ENCODE peak calls at places on chromosomes 1 and 21, in six cellular contexts. W is neural progenitor cell; U is CD8-positive, alpha-beta T cell; C is OCI-LY7; L is SK-N-SH; Q is uterus. N is an unnamed sample.

GRCh38 chr1:79283451-79283850 is 276.9 kb upstream of the ADGRL4 start:
- DNase-seq in C (no peak), W (no peak), L (no peak), Q (no peak), U (no peak), N (no peak)

GRCh38 chr1:43991476-43992231 is at the start of gene CCDC24:
- DNase-seq in C (peak), L (peak), U (peak), Q (peak), W (peak), N (peak)

GRCh38 chr1:214234635-214235025 is 46.3 kb upstream of the SMYD2 start:
- DNase-seq in U (no peak), C (no peak), L (no peak), W (no peak), Q (no peak), N (no peak)

GRCh38 chr1:67741121-67741520 is 56.1 kb downstream of the GADD45A start:
- DNase-seq in C (no peak), U (no peak), L (no peak), W (no peak), Q (no peak), N (no peak)

GRCh38 chr1:184953600-184954219 is 20.6 kb downstream of the NIBAN1 start:
- DNase-seq in U (no peak), C (no peak), L (no peak), Q (no peak), W (no peak), N (no peak)

GRCh38 chr1:156475568-156476500 is 24.7 kb downstream of the MEF2D start:
- DNase-seq in Q (peak), C (no peak), U (no peak), W (no peak), L (no peak), N (peak)

GRCh38 chr1:32052887-32053286 is 19.9 kb upstream of the TMEM39B start:
- DNase-seq in C (no peak), Q (no peak), L (no peak), W (no peak), U (no peak), N (no peak)

GRCh38 chr1:56834137-56834900 is 15.1 kb upstream of the FYB2 start:
- DNase-seq in Q (no peak), U (no peak), L (no peak), W (no peak), C (no peak), N (no peak)

GRCh38 chr1:19377812-19378718 is 65.9 kb downstream of the SLC66A1 start:
- DNase-seq in Q (no peak), C (no peak), L (no peak), W (no peak), U (no peak), N (no peak)

GRCh38 chr21:44920694-44921604 is at the start of gene ITGB2:
- DNase-seq in U (peak), C (peak), Q (no peak), W (no peak), L (no peak), N (no peak)

GRCh38 chr1:1893291-1893985 is 2.6 kb upstream of the GNB1 start:
- DNase-seq in L (no peak), Q (no peak), W (no peak), U (no peak), C (no peak), N (no peak)

GRCh38 chr1:179077396-179077795 is 4.5 kb upstream of the TOR3A start:
- DNase-seq in W (no peak), Q (no peak), L (no peak), U (no peak), C (no peak), N (no peak)

GRCh38 chr21:20404915-20405314 is 593.3 kb upstream of the NCAM2 start:
- DNase-seq in W (peak), L (no peak), Q (no peak), U (no peak), C (no peak), N (no peak)

GRCh38 chr1:198228925-198229324 is 72.1 kb downstream of the NEK7 start:
- DNase-seq in L (no peak), Q (no peak), C (no peak), W (no peak), U (no peak), N (no peak)

GRCh38 chr1:9628541-9629444 is 22.7 kb upstream of the PIK3CD start:
- DNase-seq in W (no peak), U (peak), C (peak), L (no peak), Q (no peak), N (no peak)

GRCh38 chr21:36704958-36705678 is 6.2 kb downstream of the SIM2 start:
- DNase-seq in U (no peak), W (peak), Q (no peak), L (no peak), C (no peak), N (no peak)

GRCh38 chr1:43077273-43077672 is 94.8 kb downstream of the EBNA1BP2 start:
- DNase-seq in Q (no peak), W (peak), C (no peak), L (no peak), U (no peak), N (no peak)

GRCh38 chr1:118093017-118093416 is 92.0 kb downstream of the SPAG17 start:
- DNase-seq in L (no peak), U (no peak), Q (no peak), W (no peak), C (no peak), N (no peak)

GRCh38 chr1:218297867-218298266 is 12.8 kb downstream of the RRP15 start:
- DNase-seq in W (no peak), Q (no peak), L (no peak), U (no peak), C (no peak), N (no peak)

GRCh38 chr1:35320937-35321336 is 52.4 kb downstream of the ZMYM4 start:
- DNase-seq in Q (no peak), L (no peak), C (no peak), U (no peak), W (no peak), N (no peak)

GRCh38 chr1:210731597-210731996 is 402.4 kb downstream of the KCNH1 start:
- DNase-seq in U (no peak), W (no peak), Q (no peak), C (no peak), L (no peak), N (no peak)

GRCh38 chr1:10424034-10424433 is 6.2 kb upstream of the CENPS start:
- DNase-seq in W (no peak), L (peak), Q (no peak), U (no peak), C (no peak), N (no peak)

GRCh38 chr1:109370712-109371270 is 26.9 kb downstream of the SORT1 start:
- DNase-seq in Q (no peak), L (no peak), C (no peak), U (no peak), W (no peak), N (no peak)

GRCh38 chr1:246153796-246154212 is 353.3 kb downstream of the SMYD3 start:
- DNase-seq in L (no peak), Q (no peak), U (no peak), W (no peak), C (no peak), N (no peak)

GRCh38 chr1:107687846-107688753 is 276.9 kb downstream of the VAV3 start:
- DNase-seq in L (no peak), W (no peak), U (no peak), C (no peak), Q (no peak), N (no peak)

GRCh38 chr1:224700915-224701531 is 84.9 kb downstream of the CNIH3 start:
- DNase-seq in U (no peak), Q (no peak), L (peak), C (peak), W (peak), N (no peak)

GRCh38 chr1:183633676-183634343 is 1.8 kb downstream of the ARPC5 start:
- DNase-seq in L (peak), Q (peak), W (peak), C (peak), U (peak), N (no peak)

GRCh38 chr1:1780598-1781525 is 2.6 kb upstream of the NADK start:
- DNase-seq in U (no peak), Q (no peak), L (peak), C (peak), W (no peak), N (no peak)

GRCh38 chr1:224182057-224182865 is 779 bp upstream of the DEGS1 start:
- DNase-seq in U (peak), L (no peak), W (no peak), C (peak), Q (no peak), N (no peak)

GRCh38 chr21:45877821-45878469 is 103.6 kb upstream of the COL6A1 start:
- DNase-seq in L (peak), W (no peak), Q (no peak), U (no peak), C (no peak), N (no peak)

GRCh38 chr1:181151378-181152326 is 63.2 kb downstream of the IER5 start:
- DNase-seq in Q (no peak), C (no peak), L (peak), W (no peak), U (no peak), N (no peak)

GRCh38 chr1:172599912-172600311 is 59.0 kb upstream of the FASLG start:
- DNase-seq in L (no peak), W (no peak), Q (no peak), C (no peak), U (no peak), N (no peak)

GRCh38 chr1:209689484-209689883 is 14.3 kb downstream of the G0S2 start:
- DNase-seq in W (no peak), C (no peak), Q (no peak), L (no peak), U (no peak), N (no peak)

GRCh38 chr1:209686319-209686718 is 11.1 kb downstream of the G0S2 start:
- DNase-seq in W (no peak), U (no peak), C (no peak), Q (no peak), L (no peak), N (no peak)

GRCh38 chr1:209688746-209689234 is 13.6 kb downstream of the G0S2 start:
- DNase-seq in L (no peak), Q (no peak), U (no peak), W (no peak), C (no peak), N (no peak)

GRCh38 chr1:209685835-209686234 is 10.6 kb downstream of the G0S2 start:
- DNase-seq in L (no peak), U (no peak), Q (no peak), W (peak), C (no peak), N (no peak)
- H3K4me3 ChIP-seq in L (no peak), U (no peak), Q (no peak), W (no peak), C (no peak), N (no peak)

DNA sequence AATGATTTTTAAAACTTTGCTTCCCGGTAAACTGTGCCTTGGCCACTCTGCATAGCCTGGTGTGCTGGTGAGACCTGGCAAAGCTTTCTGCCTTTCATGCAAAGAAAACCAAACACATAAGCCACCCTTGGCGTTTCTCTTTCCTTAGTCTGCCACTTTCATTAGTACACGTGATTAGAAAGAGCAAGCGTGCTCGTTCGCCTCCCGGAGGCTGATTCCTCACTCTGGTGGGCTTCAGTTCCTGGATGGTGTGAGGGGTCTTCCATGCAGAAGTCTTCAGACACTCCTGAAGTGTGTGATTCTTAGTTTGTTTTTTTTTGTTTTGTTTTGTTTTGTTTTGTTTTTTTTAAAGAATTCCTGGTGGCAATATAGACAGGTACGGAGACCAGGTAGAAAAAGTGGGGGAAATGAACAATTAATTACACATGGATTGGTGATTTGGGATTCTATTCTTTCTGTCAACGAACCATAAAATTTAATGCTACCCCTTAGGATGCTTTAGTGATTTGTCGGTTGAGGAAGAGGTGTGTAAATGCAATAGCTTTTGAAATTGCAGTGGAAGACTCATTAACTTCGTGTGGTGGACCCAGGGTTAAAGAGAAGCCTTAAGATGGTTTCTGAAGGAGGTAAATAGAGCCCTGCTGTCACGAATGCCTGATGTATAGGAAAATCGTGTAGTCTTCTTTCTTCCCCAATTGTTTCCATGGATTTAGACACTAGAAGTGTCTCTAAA is 2.1 kb downstream of the GALNT2 start:
- DNase-seq in Q (no peak), L (peak), W (peak), U (no peak), C (peak), N (no peak)
- H3K27ac ChIP-seq in Q (no peak), L (no peak), W (no peak), U (no peak), C (no peak), N (no peak)

DNA sequence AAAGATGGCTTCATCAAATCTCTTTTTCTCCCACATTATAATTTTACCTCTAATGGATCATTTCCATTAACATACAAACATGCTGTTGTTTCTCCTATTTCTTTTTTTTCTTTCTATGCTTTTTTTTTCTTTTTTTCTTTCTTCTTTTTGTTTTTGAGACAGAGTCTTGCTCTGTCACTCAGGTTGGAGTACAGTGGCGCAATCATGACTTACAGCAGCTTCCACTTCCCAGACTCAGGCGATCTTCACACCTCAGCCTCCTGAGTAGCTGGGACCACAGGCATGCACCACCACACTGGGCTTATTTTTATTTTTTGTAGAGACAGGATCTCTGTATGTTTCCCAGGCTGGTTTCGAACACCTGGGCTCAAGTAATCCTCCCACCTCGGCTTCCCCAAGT is 32.2 kb upstream of the OPRD1 start:
- DNase-seq in U (no peak), C (no peak), L (no peak), Q (no peak), W (no peak), N (no peak)
- H3K4me3 ChIP-seq in U (no peak), C (no peak), L (no peak), Q (no peak), W (no peak), N (no peak)

DNA sequence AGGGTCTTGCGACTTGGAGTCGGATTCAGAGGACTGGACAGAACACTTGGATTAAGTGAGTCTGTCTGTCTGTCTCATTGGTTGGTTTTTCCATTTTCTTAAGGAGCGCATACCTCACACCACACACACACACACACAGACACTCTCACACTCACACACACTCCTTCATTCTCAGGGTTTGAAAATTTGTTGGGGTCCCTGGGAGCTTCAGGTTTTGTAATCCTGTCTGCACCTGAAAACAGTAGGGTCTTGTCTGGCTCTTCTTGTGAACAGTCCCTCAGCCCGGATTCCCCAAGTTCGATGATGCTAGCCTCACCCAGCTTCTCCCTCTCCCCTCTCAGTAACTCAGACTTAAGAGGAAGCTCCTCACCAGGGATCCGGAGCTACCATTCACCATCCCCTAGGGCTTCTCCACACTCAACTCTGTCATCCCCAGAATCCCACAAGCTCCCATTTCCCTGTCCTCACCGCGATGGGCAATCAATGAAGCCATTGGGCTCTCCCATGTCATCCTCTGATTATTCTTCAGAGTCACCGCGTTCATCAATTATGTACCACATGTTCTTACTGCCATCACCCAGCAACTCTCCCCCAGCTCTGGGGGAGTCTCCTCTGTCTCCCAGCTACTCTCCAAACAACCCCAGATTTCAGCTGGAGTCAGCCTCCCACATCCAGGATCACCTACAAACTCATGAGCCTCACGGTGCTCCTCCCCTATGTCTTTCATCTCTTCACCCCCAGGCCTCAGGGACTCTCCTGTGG is 1530.9 kb upstream of the TPTE start:
- DNase-seq in Q (no peak), L (no peak), C (no peak), U (no peak), W (no peak), N (no peak)
- H3K27ac ChIP-seq in Q (no peak), L (no peak), C (no peak), U (no peak), W (no peak), N (no peak)

DNA sequence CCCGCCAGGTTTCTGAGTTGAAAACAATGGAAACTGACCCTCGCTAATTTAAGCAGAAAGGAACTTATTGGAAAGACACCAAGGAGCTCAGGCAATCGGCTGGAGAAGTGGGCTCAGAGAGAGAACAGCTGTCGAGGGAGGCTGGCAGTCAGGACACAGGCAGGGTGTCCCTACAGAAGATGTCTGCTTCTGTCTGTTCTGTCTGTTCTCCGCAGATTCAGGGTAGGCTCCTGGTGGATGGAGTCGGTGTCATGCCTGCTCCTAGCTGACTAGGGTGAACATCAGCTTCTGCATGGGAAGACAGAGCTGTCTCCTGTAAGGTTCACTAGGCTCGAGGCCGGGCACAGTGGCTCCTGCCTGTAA is 36.5 kb downstream of the LDLRAP1 start:
- DNase-seq in L (peak), U (no peak), C (no peak), W (no peak), Q (no peak), N (no peak)
- H3K4me3 ChIP-seq in L (no peak), U (no peak), C (no peak), W (no peak), Q (no peak), N (no peak)

GRCh38 chr1:25875856-25876692 is 566 bp upstream of the PAQR7 start:
- DNase-seq in L (no peak), Q (no peak), U (peak), C (no peak), W (peak), N (no peak)

GRCh38 chr1:25875154-25875855 is at the start of gene PAQR7:
- DNase-seq in U (peak), C (peak), Q (peak), W (peak), L (peak), N (peak)

GRCh38 chr1:25876693-25877077 is 1.2 kb upstream of the PAQR7 start:
- DNase-seq in W (no peak), U (no peak), C (no peak), L (no peak), Q (no peak), N (no peak)

GRCh38 chr1:25878690-25879089 is 3.2 kb upstream of the PAQR7 start:
- DNase-seq in L (no peak), Q (no peak), C (no peak), U (no peak), W (no peak), N (no peak)

DNA sequence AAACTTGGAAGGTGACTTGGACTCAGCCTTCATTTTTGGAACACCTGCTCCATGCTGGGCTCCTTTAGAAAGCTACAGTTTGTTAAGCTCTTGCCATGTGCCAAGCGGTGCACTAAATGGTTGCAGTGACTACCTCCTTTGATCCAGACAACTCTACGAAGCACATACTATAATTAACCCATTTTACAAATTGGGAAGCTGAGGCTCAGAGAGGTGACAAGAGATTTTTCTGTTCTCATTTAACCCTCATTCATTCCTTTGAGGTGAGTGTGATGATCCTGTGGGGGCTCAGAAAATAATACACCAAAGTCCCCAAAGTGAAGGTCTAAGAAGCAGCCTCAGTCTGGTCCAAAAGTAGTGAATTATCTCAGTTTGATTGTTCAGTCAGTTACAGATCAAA is 1.6 kb upstream of the PAQR7 start:
- DNase-seq in C (no peak), W (no peak), U (no peak), Q (no peak), L (no peak), N (no peak)
- H3K27ac ChIP-seq in C (no peak), W (no peak), U (no peak), Q (no peak), L (no peak), N (no peak)

DNA sequence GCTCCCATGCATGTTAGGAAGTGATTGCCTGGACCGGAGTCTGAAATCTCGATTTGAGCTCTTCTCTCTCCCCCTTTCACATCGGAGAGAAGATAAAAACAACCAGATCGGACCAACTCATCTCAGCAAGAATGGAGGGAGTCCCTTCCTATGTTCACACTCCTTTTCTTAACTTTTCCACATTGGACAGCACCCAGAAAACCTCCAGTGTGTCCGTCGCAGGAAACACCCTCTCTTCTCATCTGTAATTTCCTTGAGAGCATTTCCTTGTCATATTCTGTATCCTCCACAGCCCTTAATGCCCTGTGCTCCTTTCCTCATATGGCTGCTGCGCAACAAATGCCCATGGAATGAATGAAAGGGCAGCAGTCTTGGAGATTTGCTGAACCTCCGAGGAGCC is 1.5 kb upstream of the TDRD10 start:
- DNase-seq in W (no peak), U (no peak), Q (no peak), C (no peak), L (no peak), N (no peak)
- H3K4me3 ChIP-seq in W (no peak), U (no peak), Q (peak), C (no peak), L (no peak), N (peak)

N was measured in dorsolateral prefrontal cortex.